ENCODE peak calls at places on chromosome 21, in six cellular contexts. M is stomach, X is transverse colon, U is HepG2, S is SK-N-SH, Z is tibial nerve. B is an unnamed sample.

GRCh38 chr21:40245021-40245420 is 377.8 kb downstream of the PCP4 start:
- DNase-seq in X (no peak), M (no peak), S (no peak), U (no peak), Z (no peak), B (no peak)

GRCh38 chr21:45033791-45034555 is 40.4 kb upstream of the ADARB1 start:
- DNase-seq in M (no peak), Z (peak; percentile 60), U (no peak), X (no peak), S (no peak), B (peak; percentile 78)

GRCh38 chr21:30336596-30336995 is 898 bp downstream of the KRTAP27-1 start:
- DNase-seq in X (no peak), S (no peak), Z (no peak), M (no peak), U (no peak), B (no peak)

GRCh38 chr21:38819051-38819718 is 13.5 kb downstream of the ETS2 start:
- DNase-seq in U (no peak), M (no peak), X (no peak), S (no peak), Z (no peak), B (no peak)

GRCh38 chr21:26115899-26116298 is 54.7 kb downstream of the APP start:
- DNase-seq in Z (no peak), M (no peak), S (no peak), U (no peak), X (no peak), B (no peak)

GRCh38 chr21:22670148-22670547 is 1671.9 kb downstream of the NCAM2 start:
- DNase-seq in U (no peak), X (no peak), M (no peak), S (no peak), Z (no peak), B (no peak)

GRCh38 chr21:26954591-26955214 is 12.2 kb downstream of the ADAMTS5 start:
- DNase-seq in X (no peak), U (no peak), Z (no peak), S (no peak), M (no peak), B (no peak)

GRCh38 chr21:45110873-45111624 is 36.7 kb downstream of the ADARB1 start:
- DNase-seq in X (no peak), Z (no peak), S (no peak), U (no peak), M (no peak), B (peak; percentile 47)

GRCh38 chr21:33244082-33244780 is 14.5 kb downstream of the IFNAR2 start:
- DNase-seq in S (no peak), U (no peak), Z (no peak), M (no peak), X (no peak), B (no peak)

GRCh38 chr21:28215214-28215954 is 777.3 kb downstream of the LTN1 start:
- DNase-seq in Z (no peak), S (no peak), M (no peak), U (no peak), X (no peak), B (no peak)

GRCh38 chr21:45074048-45074817 is at the start of gene ADARB1:
- DNase-seq in X (peak; percentile 57), M (peak; percentile 59), U (peak; percentile 32), S (peak; percentile 98), Z (no peak), B (peak; percentile 76)

GRCh38 chr21:9839011-9839661 is 682.2 kb upstream of the TPTE start:
- DNase-seq in X (no peak), S (peak; percentile 41), M (no peak), U (no peak), Z (no peak), B (peak; percentile 70)

GRCh38 chr21:45269861-45270260 is 17.8 kb downstream of the POFUT2 start:
- DNase-seq in X (peak; percentile 5), S (no peak), M (peak; percentile 11), Z (no peak), U (no peak), B (peak; percentile 55)

GRCh38 chr21:39849014-39849655 is 18.1 kb upstream of the PCP4 start:
- DNase-seq in U (no peak), S (no peak), X (no peak), Z (no peak), M (no peak), B (no peak)

GRCh38 chr21:30426732-30427131 is 1.0 kb upstream of the KRTAP13-3 start:
- DNase-seq in X (no peak), M (no peak), U (no peak), S (no peak), Z (no peak), B (no peak)

GRCh38 chr21:33301632-33302002 is 23.2 kb upstream of the IFNAR1 start:
- DNase-seq in U (no peak), M (no peak), S (no peak), Z (no peak), X (no peak), B (no peak)

GRCh38 chr21:30463713-30464112 is 16.5 kb downstream of the KRTAP19-1 start:
- DNase-seq in U (no peak), X (no peak), Z (no peak), S (peak; percentile 12), M (no peak), B (no peak)

GRCh38 chr21:45113543-45113942 is 39.2 kb downstream of the ADARB1 start:
- DNase-seq in X (no peak), U (no peak), Z (no peak), S (no peak), M (no peak), B (no peak)

GRCh38 chr21:14916676-14917141 is 148.1 kb downstream of the NRIP1 start:
- DNase-seq in S (no peak), Z (no peak), X (peak; percentile 10), U (no peak), M (no peak), B (no peak)

GRCh38 chr21:41369915-41370839 is 8.3 kb downstream of the MX2 start:
- DNase-seq in U (peak; percentile 32), S (no peak), Z (no peak), M (peak; percentile 25), X (no peak), B (peak; percentile 48)

GRCh38 chr21:33268392-33268735 is 2.2 kb downstream of the IL10RB start:
- DNase-seq in Z (no peak), S (no peak), X (peak; percentile 45), M (peak; percentile 38), U (no peak), B (no peak)

GRCh38 chr21:25005388-25005787 is 601.9 kb downstream of the MRPL39 start:
- DNase-seq in Z (no peak), X (no peak), S (no peak), U (no peak), M (no peak), B (no peak)

GRCh38 chr21:45304945-45305344 is 17.2 kb upstream of the POFUT2 start:
- DNase-seq in U (no peak), S (no peak), X (no peak), Z (no peak), M (no peak), B (peak; percentile 59)

GRCh38 chr21:25428537-25428936 is 178.7 kb downstream of the MRPL39 start:
- DNase-seq in X (no peak), S (no peak), M (no peak), Z (no peak), U (no peak), B (no peak)

GRCh38 chr21:45078877-45079281 is 4.5 kb downstream of the ADARB1 start:
- DNase-seq in X (peak; percentile 44), Z (no peak), M (peak; percentile 29), U (no peak), S (no peak), B (peak; percentile 60)

GRCh38 chr21:34939673-34940321 is 109.3 kb downstream of the RUNX1 start:
- DNase-seq in M (no peak), Z (no peak), U (no peak), S (no peak), X (no peak), B (no peak)
- H3K4me1 ChIP-seq in M (no peaks in the 10 kb centered on the region), Z (no peaks in the 10 kb centered on the region), U (peaks cover 41% of the 10 kb centered on the region), S (peaks cover 20% of the 10 kb centered on the region), X (no peaks in the 10 kb centered on the region), B (peaks cover 10% of the 10 kb centered on the region)

GRCh38 chr21:43916076-43916475 is 51.1 kb downstream of the AGPAT3 start:
- DNase-seq in X (no peak), S (no peak), Z (no peak), U (no peak), M (no peak), B (no peak)

GRCh38 chr21:43919283-43919682 is 54.3 kb downstream of the AGPAT3 start:
- DNase-seq in Z (no peak), M (no peak), U (no peak), S (no peak), X (no peak), B (no peak)

GRCh38 chr21:43916691-43917514 is 51.9 kb downstream of the AGPAT3 start:
- DNase-seq in M (no peak), Z (no peak), S (no peak), X (no peak), U (no peak), B (peak; percentile 59)

GRCh38 chr21:43918385-43918947 is 53.4 kb downstream of the AGPAT3 start:
- DNase-seq in U (no peak), M (no peak), S (no peak), Z (no peak), X (no peak), B (peak; percentile 37)

DNA sequence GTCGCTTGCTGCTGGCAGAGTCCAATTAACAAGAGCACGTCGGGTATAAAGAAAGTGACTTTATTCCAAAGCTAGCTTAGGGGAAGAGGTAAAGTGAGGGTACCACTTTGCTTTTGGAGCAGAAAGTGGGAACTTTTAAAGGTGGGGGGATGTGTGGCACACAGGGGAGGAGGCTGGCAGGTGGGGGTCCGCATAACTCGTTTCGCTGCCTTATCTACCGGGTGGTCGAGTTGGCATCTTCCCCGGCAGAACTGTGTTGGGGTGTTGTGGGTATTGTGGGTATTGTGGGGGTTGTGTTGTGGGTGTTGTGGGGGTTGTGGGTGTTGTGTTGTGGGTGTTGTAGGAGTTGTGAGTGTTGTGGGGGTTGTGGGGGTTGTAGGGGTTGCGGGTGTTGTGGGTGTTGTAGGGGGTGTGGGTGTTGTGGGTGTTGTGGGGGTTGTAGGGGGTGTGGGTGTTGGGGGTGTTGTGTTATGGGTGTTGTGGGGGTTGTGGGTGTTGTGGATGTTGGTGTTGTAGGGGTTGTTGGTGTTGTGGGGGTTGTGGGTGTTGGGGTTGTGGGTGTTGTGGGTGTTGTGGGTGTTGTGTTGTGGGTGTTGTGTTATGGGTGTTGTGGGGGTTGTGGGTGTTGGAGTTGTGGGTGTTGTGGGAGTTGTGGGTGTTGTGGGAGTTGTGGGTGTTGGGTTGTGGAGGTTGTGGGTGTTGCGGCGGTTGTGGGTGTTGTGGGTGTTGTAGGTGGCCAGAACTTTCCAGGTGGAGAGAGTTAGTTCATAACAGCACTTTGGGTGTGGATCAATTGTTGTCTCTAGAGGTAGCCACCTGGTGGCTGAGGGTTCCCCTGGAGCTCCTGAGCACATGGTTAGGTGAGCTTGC is 52.7 kb downstream of the AGPAT3 start:
- DNase-seq in U (peak; percentile 40), M (peak; percentile 55), X (peak; percentile 42), S (no peak), Z (no peak), B (peak; percentile 41)
- TF ChIP-seq EP300 in U (no peak), M (no peak), X (no peak), S (no peak), Z (no peak), B (no peak)

GRCh38 chr21:46416551-46416950 is 42.1 kb upstream of the DIP2A start:
- DNase-seq in S (no peak), X (no peak), Z (no peak), U (no peak), M (no peak), B (no peak)
- H3K36me3 ChIP-seq in S (peaks cover 40% of the 10 kb centered on the region), X (peaks cover 15% of the 10 kb centered on the region), Z (peaks cover 97% of the 10 kb centered on the region), U (peaks cover 8% of the 10 kb centered on the region), M (peaks cover 78% of the 10 kb centered on the region), B (peaks cover 40% of the 10 kb centered on the region)

DNA sequence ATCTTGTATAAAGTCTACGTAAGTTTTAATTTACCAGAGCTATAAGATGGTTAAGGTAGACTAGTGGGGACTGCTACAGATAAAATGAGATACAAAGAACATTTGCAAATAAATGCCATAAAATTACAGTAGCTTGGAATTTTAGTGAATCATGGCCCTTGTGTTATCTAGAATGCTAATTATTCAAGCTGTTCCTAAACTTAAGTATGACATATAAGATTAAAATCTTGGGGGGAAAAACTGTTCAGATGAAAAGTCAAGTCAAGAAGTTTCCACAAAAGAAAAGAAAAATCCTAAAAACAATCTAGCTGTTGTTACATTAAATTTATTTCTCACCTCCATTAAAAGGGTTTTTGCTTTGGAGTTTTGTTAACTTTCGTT is 51.7 kb downstream of the SIM2 start:
- DNase-seq in X (no peak), S (no peak), Z (no peak), M (no peak), U (no peak), B (no peak)
- H3K4me1 ChIP-seq in X (peaks cover 8% of the 10 kb centered on the region), S (peaks cover 7% of the 10 kb centered on the region), Z (no peaks in the 10 kb centered on the region), M (peaks cover 8% of the 10 kb centered on the region), U (peaks cover 12% of the 10 kb centered on the region), B (no peaks in the 10 kb centered on the region)